ENCODE peak calls at places on chromosomes 12 and 14, in eight cellular contexts. F, H, B, E, Z, W, P and M are unnamed samples.

GRCh38 chr12:25324861-25325260 is 74.1 kb upstream of the KRAS start:
- DNase-seq in H (no peak), E (no peak), B (no peak), P (no peak), Z (no peak), W (no peak), F (no peak), M (no peak)

GRCh38 chr14:68458840-68459469 is 333.9 kb downstream of the ZFP36L1 start:
- DNase-seq in P (peak; percentile 57), F (peak; percentile 99), W (peak; percentile 95), H (peak; percentile 53), E (peak; percentile 67), B (no peak), Z (no peak), M (peak; percentile 45)

GRCh38 chr14:35180179-35180578 is 57.8 kb downstream of the PRORP start:
- DNase-seq in W (no peak), F (no peak), B (no peak), P (no peak), H (no peak), E (no peak), Z (no peak), M (no peak)

GRCh38 chr12:127579446-127579845 is 687.5 kb upstream of the TMEM132C start:
- DNase-seq in B (no peak), E (peak; percentile 47), H (no peak), P (no peak), Z (no peak), W (no peak), F (no peak), M (no peak)

GRCh38 chr14:23071244-23071974 is 14.1 kb upstream of the CDH24 start:
- DNase-seq in P (peak; percentile 87), F (peak; percentile 90), W (peak; percentile 90), E (peak; percentile 96), Z (no peak), H (peak; percentile 86), B (peak; percentile 64), M (peak; percentile 83)

GRCh38 chr12:105882404-105882803 is 256.4 kb downstream of the NUAK1 start:
- DNase-seq in B (no peak), P (peak; percentile 26), H (no peak), W (peak; percentile 88), F (no peak), Z (no peak), E (peak; percentile 81), M (peak; percentile 33)

GRCh38 chr12:27095346-27095745 is 13.0 kb upstream of the C12orf71 start:
- DNase-seq in P (no peak), H (no peak), F (no peak), Z (no peak), E (no peak), W (no peak), B (no peak), M (no peak)

GRCh38 chr12:85405781-85406522 is 125.9 kb downstream of the ALX1 start:
- DNase-seq in W (peak; percentile 0), Z (no peak), H (no peak), E (peak; percentile 58), B (no peak), F (peak; percentile 31), P (no peak), M (no peak)

GRCh38 chr14:32018391-32019092 is 58.6 kb upstream of the ARHGAP5 start:
- DNase-seq in H (no peak), B (no peak), F (no peak), E (no peak), Z (no peak), W (no peak), P (no peak), M (no peak)

GRCh38 chr14:90615444-90616095 is 200.7 kb downstream of the TTC7B start:
- DNase-seq in B (no peak), H (no peak), F (no peak), E (no peak), Z (no peak), W (no peak), P (peak; percentile 46), M (no peak)

GRCh38 chr14:35534130-35534883 is at the start of gene INSM2:
- DNase-seq in F (peak; percentile 14), E (peak; percentile 34), P (no peak), W (peak; percentile 47), Z (peak; percentile 67), H (no peak), B (no peak), M (no peak)

GRCh38 chr14:39268393-39268792 is 34.7 kb downstream of the MIA2 start:
- DNase-seq in F (peak; percentile 29), E (peak; percentile 49), P (no peak), Z (no peak), W (peak; percentile 22), H (no peak), B (no peak), M (no peak)

GRCh38 chr14:91125271-91125661 is 11.4 kb downstream of the DGLUCY start:
- DNase-seq in H (no peak), F (no peak), E (no peak), Z (no peak), B (no peak), W (no peak), P (no peak), M (no peak)

GRCh38 chr12:75954076-75954475 is 77.5 kb downstream of the PHLDA1 start:
- DNase-seq in B (no peak), P (no peak), F (peak; percentile 99), Z (no peak), H (no peak), W (peak; percentile 99), E (peak; percentile 99), M (no peak)

GRCh38 chr12:55728185-55728931 is 451 bp downstream of the CD63 start:
- DNase-seq in Z (no peak), E (peak; percentile 74), F (peak; percentile 73), W (peak; percentile 68), B (no peak), P (peak; percentile 87), H (peak; percentile 85), M (peak; percentile 87)

GRCh38 chr12:108553799-108554198 is 7.2 kb downstream of the SART3 start:
- DNase-seq in H (no peak), W (no peak), F (no peak), Z (no peak), P (no peak), E (no peak), B (no peak), M (no peak)

GRCh38 chr12:12047682-12048081 is 23.1 kb upstream of the BCL2L14 start:
- DNase-seq in E (no peak), P (no peak), Z (no peak), W (no peak), F (no peak), H (no peak), B (no peak), M (no peak)

GRCh38 chr12:113437729-113438100 is 15.5 kb downstream of the SDSL start:
- DNase-seq in B (no peak), W (no peak), E (no peak), P (no peak), H (no peak), Z (no peak), F (no peak), M (no peak)

GRCh38 chr12:15863258-15863835 is 18.8 kb upstream of the STRAP start:
- DNase-seq in E (peak; percentile 38), P (no peak), Z (no peak), H (no peak), F (no peak), W (no peak), B (no peak), M (no peak)

GRCh38 chr14:68877993-68878575 is 85.2 kb upstream of the ZFP36L1 start:
- DNase-seq in Z (no peak), P (no peak), E (no peak), W (no peak), B (no peak), H (peak; percentile 22), F (no peak), M (no peak)

GRCh38 chr12:54259194-54260011 is 20.5 kb downstream of the CBX5 start:
- DNase-seq in P (peak; percentile 82), W (peak; percentile 94), H (peak; percentile 84), Z (peak; percentile 83), B (no peak), F (peak; percentile 94), E (peak; percentile 95), M (peak; percentile 60)

GRCh38 chr12:57242329-57242690 is 8.7 kb downstream of the STAC3 start:
- DNase-seq in B (no peak), F (no peak), W (peak; percentile 25), Z (no peak), E (peak; percentile 21), P (peak; percentile 47), H (peak; percentile 38), M (peak; percentile 60)

GRCh38 chr14:85234626-85235025 is 295.3 kb upstream of the FLRT2 start:
- DNase-seq in E (peak; percentile 14), H (no peak), P (no peak), B (no peak), F (peak; percentile 63), W (no peak), Z (no peak), M (no peak)

GRCh38 chr12:62933871-62934798 is 815 bp downstream of the PPM1H start:
- DNase-seq in F (peak; percentile 54), P (peak; percentile 41), W (peak; percentile 51), E (peak; percentile 62), B (no peak), Z (peak; percentile 74), H (peak; percentile 52), M (peak; percentile 60)

GRCh38 chr14:68384881-68385280 is 408.0 kb downstream of the ZFP36L1 start:
- DNase-seq in B (no peak), H (no peak), P (no peak), E (peak; percentile 21), F (no peak), Z (no peak), W (no peak), M (no peak)

GRCh38 chr14:53764846-53765245 is 191.8 kb downstream of the BMP4 start:
- DNase-seq in E (no peak), H (no peak), Z (no peak), B (no peak), P (no peak), F (peak; percentile 49), W (no peak), M (no peak)

GRCh38 chr12:116881325-116881866 is at the start of gene HRK:
- DNase-seq in F (no peak), E (no peak), B (no peak), H (no peak), W (no peak), P (peak; percentile 6), Z (no peak), M (no peak)